ENCODE peak calls at places on chromosomes 11 and 22, in seven cellular contexts. D is cardiac muscle cell, E is A549, B is keratinocyte, I is heart left ventricle, P is PC-9, Y is osteoblast. A is an unnamed sample. For H3K9me3, the result is how much of the 10 kb centered on the place peaks cover.

GRCh38 chr22:20436309-20437252 is 1.0 kb downstream of the SCARF2 start:
- DNase-seq in D (peak), B (no peak), I (no peak), E (no peak), P (no peak), Y (peak), A (peak)

GRCh38 chr22:39263626-39264025 is 18.8 kb upstream of the PDGFB start:
- DNase-seq in D (no peak), P (no peak), B (no peak), I (no peak), Y (no peak), E (no peak), A (no peak)

GRCh38 chr11:9796854-9797253 is 133.0 kb downstream of the SWAP70 start:
- DNase-seq in Y (no peak), I (no peak), E (no peak), D (no peak), P (no peak), B (no peak), A (no peak)

GRCh38 chr11:113192121-113192925 is 122.1 kb upstream of the TTC12 start:
- DNase-seq in B (no peak), I (no peak), D (no peak), P (no peak), E (no peak), Y (peak), A (no peak)

GRCh38 chr11:117610045-117610444 is 187.0 kb downstream of the DSCAML1 start:
- DNase-seq in B (peak), D (no peak), I (no peak), E (peak), P (no peak), Y (no peak), A (no peak)

GRCh38 chr11:57124912-57125311 is 56.8 kb upstream of the LRRC55 start:
- DNase-seq in I (no peak), B (no peak), E (no peak), D (no peak), P (no peak), Y (peak), A (no peak)

GRCh38 chr11:120112174-120112796 is 25.6 kb downstream of the TRIM29 start:
- DNase-seq in D (no peak), Y (peak), B (no peak), E (no peak), I (no peak), P (no peak), A (no peak)

GRCh38 chr11:30772908-30773307 is 186.8 kb upstream of the MPPED2 start:
- DNase-seq in I (no peak), Y (no peak), B (no peak), P (no peak), D (no peak), E (no peak), A (no peak)

GRCh38 chr11:104968365-104968855 is at the start of gene CASP4:
- DNase-seq in D (peak), I (peak), P (peak), B (peak), Y (no peak), E (peak), A (no peak)

GRCh38 chr11:72703281-72704008 is 29.2 kb upstream of the PDE2A start:
- DNase-seq in P (no peak), B (no peak), E (no peak), D (peak), I (peak), Y (peak), A (peak)

GRCh38 chr11:130478204-130478701 is 29.8 kb downstream of the ADAMTS15 start:
- DNase-seq in Y (peak), P (peak), B (no peak), D (peak), I (peak), E (peak), A (peak)

GRCh38 chr11:46278387-46279173 is 1.1 kb downstream of the CREB3L1 start:
- DNase-seq in P (no peak), B (no peak), Y (peak), E (no peak), D (peak), I (peak), A (peak)

GRCh38 chr11:112227471-112227870 is 1.2 kb downstream of the PTS start:
- DNase-seq in P (no peak), E (no peak), I (no peak), D (no peak), B (no peak), Y (no peak), A (no peak)

GRCh38 chr11:73969991-73970800 is 12.4 kb downstream of the UCP2 start:
- DNase-seq in I (no peak), B (no peak), P (no peak), D (no peak), Y (no peak), E (no peak), A (no peak)

GRCh38 chr11:117614695-117615094 is 182.3 kb downstream of the DSCAML1 start:
- DNase-seq in Y (no peak), B (no peak), E (no peak), D (no peak), I (no peak), P (no peak), A (no peak)

GRCh38 chr22:46641829-46642266 is 21.7 kb downstream of the GRAMD4 start:
- DNase-seq in E (no peak), I (no peak), D (peak), Y (no peak), B (no peak), P (no peak), A (peak)

GRCh38 chr11:104653011-104653806 is 245.1 kb downstream of the CASP12 start:
- DNase-seq in P (no peak), Y (no peak), B (no peak), I (no peak), E (no peak), D (peak), A (no peak)

GRCh38 chr22:29647954-29648737 is 44.7 kb downstream of the NF2 start:
- DNase-seq in E (no peak), I (no peak), P (no peak), D (no peak), B (no peak), Y (no peak), A (no peak)

GRCh38 chr11:64967376-64967775 is 4.5 kb downstream of the MAJIN start:
- DNase-seq in E (no peak), Y (no peak), P (no peak), I (no peak), B (no peak), D (no peak), A (no peak)

GRCh38 chr11:109423114-109423859 is 1.3 kb downstream of the C11orf87 start:
- DNase-seq in P (no peak), I (no peak), B (no peak), Y (peak), D (peak), E (no peak), A (no peak)

GRCh38 chr22:44648821-44649566 is 53.0 kb upstream of the PRR5 start:
- DNase-seq in P (no peak), Y (peak), B (peak), E (no peak), D (peak), I (no peak), A (no peak)

GRCh38 chr11:93908689-93909088 is 58.3 kb upstream of the VSTM5 start:
- DNase-seq in P (peak), D (peak), B (peak), E (no peak), I (no peak), Y (peak), A (no peak)

GRCh38 chr22:22558972-22559603 is at the start of gene PRAME:
- DNase-seq in Y (peak), P (peak), B (no peak), E (peak), I (no peak), D (peak), A (peak)

GRCh38 chr11:128458316-128458715 is 129.0 kb downstream of the ETS1 start:
- DNase-seq in B (no peak), E (peak), D (peak), P (no peak), I (no peak), Y (no peak), A (no peak)

GRCh38 chr11:94781822-94782221 is 13.7 kb downstream of the AMOTL1 start:
- DNase-seq in E (no peak), Y (peak), B (no peak), D (peak), P (no peak), I (no peak), A (no peak)

GRCh38 chr22:17536269-17536668 is 27.0 kb upstream of the SLC25A18 start:
- DNase-seq in I (no peak), Y (peak), E (no peak), P (no peak), B (no peak), D (peak), A (no peak)

GRCh38 chr11:128502736-128503135 is 84.6 kb downstream of the ETS1 start:
- DNase-seq in E (no peak), B (peak), D (peak), I (no peak), P (peak), Y (no peak), A (no peak)

GRCh38 chr11:120446802-120447201 is 64.7 kb upstream of the GRIK4 start:
- DNase-seq in I (no peak), Y (no peak), E (no peak), D (no peak), P (no peak), B (no peak), A (no peak)

DNA sequence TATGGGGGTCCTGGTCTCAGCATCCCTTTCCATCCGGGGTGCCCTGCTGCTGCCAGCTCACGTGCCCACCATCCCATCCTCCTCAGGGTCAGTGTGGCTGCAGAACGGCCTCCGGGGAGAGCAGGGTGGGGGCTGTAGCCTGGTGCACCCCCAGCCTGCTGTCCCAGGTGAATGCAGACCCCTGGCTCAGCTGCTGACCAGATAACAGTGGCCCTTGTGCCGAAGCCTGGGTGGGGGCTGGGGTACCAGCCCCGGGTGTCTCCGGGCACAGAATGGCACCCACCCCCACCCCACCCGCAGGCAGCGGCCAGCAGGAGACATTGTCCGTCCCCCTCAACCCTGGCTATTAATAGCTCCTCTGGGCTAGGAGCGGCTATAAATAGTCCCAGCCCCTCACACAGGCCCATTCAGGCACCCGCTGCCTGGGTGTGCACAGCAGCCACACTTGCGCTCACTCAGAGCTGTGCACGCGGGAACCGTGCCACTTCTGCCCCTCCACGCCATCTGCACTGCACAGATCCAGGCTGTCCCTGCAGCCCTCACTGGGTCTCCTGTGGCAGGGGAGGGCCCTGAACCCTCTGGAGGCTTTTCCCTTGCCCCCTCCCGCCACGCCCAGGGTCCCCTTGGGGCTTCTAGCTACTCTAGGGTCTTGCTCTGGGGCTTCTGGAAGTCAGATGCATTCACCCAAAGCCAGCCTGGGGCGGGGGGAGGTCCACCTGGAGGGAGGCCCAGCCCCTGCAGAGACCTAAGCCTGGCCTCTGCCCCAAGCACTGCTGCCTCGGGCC is 18.7 kb downstream of the CRELD2 start:
- DNase-seq in I (peak), B (no peak), Y (no peak), E (no peak), D (no peak), P (no peak), A (peak)
- H3K4me3 ChIP-seq in I (peak), B (no peak), Y (no peak), E (no peak), D (no peak), P (no peak), A (no peak)

DNA sequence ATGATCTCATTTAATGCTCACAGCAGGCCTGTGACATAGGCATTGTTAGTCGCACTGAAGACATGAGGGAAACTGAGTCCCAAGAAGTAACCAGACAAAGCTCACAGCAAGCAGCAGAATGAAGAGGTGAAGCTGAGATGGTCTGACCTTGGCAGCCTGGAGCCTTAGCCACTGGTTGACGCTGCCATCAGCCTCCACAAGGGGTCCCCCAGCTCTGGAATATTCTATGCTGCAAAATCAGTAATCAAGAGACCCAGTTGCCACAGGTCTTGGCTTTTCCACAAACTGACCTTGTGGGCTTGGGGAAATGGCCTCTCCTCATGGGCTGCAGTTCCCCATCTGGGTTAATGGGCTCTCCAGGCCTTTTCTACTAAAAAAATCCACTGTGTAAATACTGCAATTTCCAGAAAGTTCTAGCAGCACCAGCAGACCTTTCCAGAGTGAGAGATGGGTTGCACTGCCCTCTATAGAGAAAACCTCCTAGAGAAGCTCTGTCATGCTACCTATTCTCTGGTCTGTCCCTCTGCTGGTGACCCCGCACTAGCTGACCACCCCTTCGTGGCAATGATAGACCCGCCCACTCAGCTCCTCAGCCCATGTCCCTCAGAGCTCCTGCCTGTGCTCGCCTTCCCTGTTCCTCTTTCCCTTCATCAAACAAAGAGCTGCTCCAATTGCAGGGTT is 22.6 kb upstream of the ISX start:
- DNase-seq in B (no peak), P (no peak), E (no peak), D (no peak), Y (no peak), I (no peak), A (no peak)
- TF ChIP-seq CTCF in B (peak), P (peak), E (no peak), D (no peak), Y (peak), I (no peak), A (no peak)

DNA sequence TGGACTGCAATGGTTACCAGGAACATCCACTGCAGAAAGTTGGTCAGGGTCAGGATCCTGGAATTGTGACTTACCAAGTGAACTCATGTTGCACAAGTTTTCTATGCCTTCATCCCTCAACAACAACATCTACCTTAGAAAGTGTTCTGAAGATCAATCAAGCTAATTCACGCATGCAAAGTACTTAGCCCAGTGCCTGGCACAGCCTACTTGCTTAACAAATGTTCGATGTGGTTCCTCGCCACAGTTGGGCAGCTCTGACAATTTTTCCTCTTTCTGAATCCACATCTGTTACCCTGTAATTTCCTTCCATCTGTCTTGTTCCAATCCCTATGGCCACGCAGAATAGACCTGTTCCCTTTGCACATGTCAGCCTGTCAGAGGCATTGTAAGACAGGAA is 1415.1 kb downstream of the TBC1D22A start:
- DNase-seq in P (no peak), I (no peak), B (no peak), E (no peak), Y (no peak), D (no peak), A (no peak)
- H3K9me3 ChIP-seq in P (under half), I (under half), B (under half), E (under half), Y (under half), D (under half), A (under half)

GRCh38 chr22:37525746-37526350 is 6.6 kb upstream of the CARD10 start:
- DNase-seq in E (no peak), D (no peak), I (no peak), Y (peak), B (no peak), P (peak), A (peak)
- H3K4me3 ChIP-seq in E (no peak), D (no peak), I (no peak), Y (no peak), B (peak), P (peak), A (no peak)

GRCh38 chr11:36751996-36752395 is 154.0 kb upstream of the RAG2 start:
- DNase-seq in B (no peak), E (no peak), P (no peak), D (no peak), I (no peak), Y (no peak), A (no peak)

GRCh38 chr11:36746886-36747710 is 149.1 kb upstream of the RAG2 start:
- DNase-seq in Y (peak), B (peak), E (peak), P (peak), D (peak), I (peak), A (peak)

GRCh38 chr11:36751251-36751839 is 153.3 kb upstream of the RAG2 start:
- DNase-seq in B (no peak), E (no peak), I (no peak), P (no peak), Y (no peak), D (no peak), A (no peak)

GRCh38 chr11:36750349-36750748 is 152.3 kb upstream of the RAG2 start:
- DNase-seq in Y (no peak), I (no peak), P (no peak), B (no peak), D (no peak), E (no peak), A (no peak)

GRCh38 chr11:36748856-36749255 is 150.8 kb upstream of the RAG2 start:
- DNase-seq in E (no peak), P (no peak), Y (no peak), D (no peak), I (no peak), B (no peak), A (no peak)
- TF ChIP-seq CTCF in E (no peak), P (no peak), Y (no peak), D (no peak), I (no peak), B (no peak), A (no peak)

GRCh38 chr11:2662430-2663299 is 37.1 kb downstream of the KCNQ1OT1 start:
- DNase-seq in P (no peak), E (no peak), D (no peak), Y (peak), B (no peak), I (no peak), A (no peak)
- H3K9me3 ChIP-seq in P (under half), E (half or more), D (under half), Y (under half), B (under half), I (under half), A (under half)

GRCh38 chr11:88596786-88597185 is 259.2 kb upstream of the CTSC start:
- DNase-seq in B (no peak), D (no peak), P (no peak), Y (peak), E (no peak), I (no peak), A (no peak)
- H3K4me3 ChIP-seq in B (no peak), D (no peak), P (no peak), Y (no peak), E (no peak), I (no peak), A (no peak)

DNA sequence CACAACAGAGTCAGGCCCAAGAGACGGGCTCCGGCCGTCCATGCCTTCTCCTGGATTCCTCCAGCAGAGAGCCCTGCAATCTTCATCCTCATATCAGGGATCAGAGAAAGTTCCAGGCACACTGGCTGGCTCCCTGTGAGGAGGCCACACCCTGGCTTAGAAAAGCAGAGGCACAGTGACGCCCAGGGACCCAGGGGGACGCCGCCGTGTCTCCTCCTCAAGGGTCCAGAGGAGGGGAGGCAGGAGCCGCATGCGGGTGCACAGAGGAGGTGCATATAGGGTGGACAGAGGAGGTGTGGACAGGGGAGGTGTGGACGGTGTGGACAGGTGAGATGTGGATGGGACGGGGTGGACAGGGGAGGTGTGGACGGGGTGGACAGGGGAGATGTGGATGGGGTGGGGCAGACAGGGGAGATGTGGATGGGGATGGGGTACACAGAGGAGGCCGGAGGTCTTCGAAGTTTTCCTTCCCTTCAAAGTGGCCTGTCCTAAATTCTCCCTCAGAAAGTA is 1521.9 kb downstream of the BRD1 start:
- DNase-seq in I (no peak), B (no peak), P (no peak), D (no peak), Y (no peak), E (no peak), A (no peak)
- TF ChIP-seq CTCF in I (no peak), B (no peak), P (no peak), D (no peak), Y (no peak), E (no peak), A (no peak)

DNA sequence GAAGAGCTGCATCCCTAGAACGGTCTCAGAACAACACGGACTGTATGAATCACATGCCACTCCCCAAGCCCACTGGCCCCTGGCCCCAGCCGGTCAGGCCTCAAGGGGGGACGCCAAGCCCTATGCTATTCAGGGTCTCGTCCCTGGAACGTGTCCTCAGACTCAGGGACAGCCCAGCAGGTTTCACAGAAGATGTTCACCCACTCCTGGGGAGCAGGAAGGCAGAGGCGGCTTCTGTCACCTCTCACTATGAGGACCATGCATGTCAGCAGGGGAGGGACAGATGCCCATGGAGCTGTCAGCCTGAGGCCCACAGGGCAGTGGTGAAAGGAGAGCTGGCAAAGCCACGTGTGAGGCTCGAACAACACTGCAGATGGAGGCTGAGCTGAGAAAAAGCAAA is 192.0 kb downstream of the SHANK2 start:
- DNase-seq in I (no peak), E (no peak), D (no peak), P (no peak), B (no peak), Y (no peak), A (no peak)
- H3K9me3 ChIP-seq in I (under half), E (under half), D (under half), P (under half), B (under half), Y (under half), A (under half)

GRCh38 chr11:63099555-63099954 is 44.5 kb downstream of the SLC22A24 start:
- DNase-seq in D (no peak), I (no peak), E (no peak), Y (no peak), P (no peak), B (no peak), A (no peak)
- H3K4me3 ChIP-seq in D (no peak), I (no peak), E (no peak), Y (no peak), P (no peak), B (no peak), A (no peak)